ENCODE peak calls at places on chromosomes 5 and 9, in nine cellular contexts. M is K562, E is suprapubic skin, N is GM12878, V is sigmoid colon, I is uterus, D is stomach, C is heart left ventricle, K is adrenal gland. W is an unnamed sample.
A peak's percentile ranks its signal among the peaks of the same experiment; 100 is the strongest.

GRCh38 chr9:109910616-109911568 is 130.9 kb downstream of the PALM2AKAP2 start:
- DNase-seq in M (no peak), E (no peak), N (no peak), V (no peak), I (no peak), D (no peak), C (no peak), K (peak; percentile 21), W (no peak)

GRCh38 chr5:107381189-107381856 is 289.4 kb downstream of the EFNA5 start:
- DNase-seq in M (no peak), E (no peak), N (no peak), V (no peak), I (no peak), D (no peak), C (peak; percentile 42), K (no peak), W (no peak)

GRCh38 chr5:59216845-59217244 is 634.0 kb downstream of the RAB3C start:
- DNase-seq in M (no peak), E (no peak), N (no peak), V (no peak), I (no peak), D (no peak), C (no peak), K (no peak), W (no peak)

GRCh38 chr5:60366489-60366888 is 333.5 kb downstream of the DEPDC1B start:
- DNase-seq in M (no peak), E (no peak), N (no peak), V (no peak), I (no peak), D (no peak), C (no peak), K (no peak), W (no peak)

GRCh38 chr9:76400534-76401096 is 6.4 kb upstream of the RFK start:
- DNase-seq in M (no peak), E (no peak), N (no peak), V (no peak), I (no peak), D (no peak), C (no peak), K (no peak), W (no peak)

GRCh38 chr5:84494453-84494852 is 109.8 kb upstream of the EDIL3 start:
- DNase-seq in M (no peak), E (no peak), N (no peak), V (no peak), I (no peak), D (no peak), C (no peak), K (no peak), W (no peak)

GRCh38 chr5:65152131-65152530 is 329.6 kb downstream of the ADAMTS6 start:
- DNase-seq in M (no peak), E (no peak), N (no peak), V (no peak), I (no peak), D (no peak), C (no peak), K (no peak), W (no peak)

GRCh38 chr9:133050781-133051180 is 11.0 kb upstream of the CEL start:
- DNase-seq in M (no peak), E (no peak), N (no peak), V (no peak), I (no peak), D (peak; percentile 87), C (no peak), K (no peak), W (no peak)

GRCh38 chr5:17118631-17119030 is 98.8 kb upstream of the BASP1 start:
- DNase-seq in M (no peak), E (no peak), N (no peak), V (peak; percentile 68), I (peak; percentile 16), D (peak; percentile 41), C (no peak), K (peak; percentile 77), W (peak; percentile 64)

GRCh38 chr9:127358023-127358535 is 38.9 kb upstream of the SLC2A8 start:
- DNase-seq in M (no peak), E (no peak), N (no peak), V (no peak), I (no peak), D (no peak), C (no peak), K (no peak), W (no peak)

GRCh38 chr9:134390537-134390936 is 64.3 kb downstream of the RXRA start:
- DNase-seq in M (no peak), E (no peak), N (no peak), V (no peak), I (no peak), D (no peak), C (no peak), K (no peak), W (no peak)

GRCh38 chr5:157479612-157480510 is 19.8 kb downstream of the NIPAL4 start:
- DNase-seq in M (no peak), E (no peak), N (no peak), V (peak; percentile 63), I (no peak), D (no peak), C (no peak), K (no peak), W (no peak)

GRCh38 chr5:147223951-147224791 is 10.7 kb upstream of the STK32A start:
- DNase-seq in M (no peak), E (no peak), N (no peak), V (peak; percentile 66), I (peak; percentile 49), D (peak; percentile 31), C (no peak), K (peak; percentile 56), W (no peak)

GRCh38 chr5:92353107-92354030 is 970.3 kb upstream of the ARRDC3 start:
- DNase-seq in M (no peak), E (no peak), N (no peak), V (no peak), I (no peak), D (no peak), C (no peak), K (no peak), W (no peak)

GRCh38 chr5:102722930-102723329 is 32.2 kb upstream of the PAM start:
- DNase-seq in M (no peak), E (no peak), N (no peak), V (no peak), I (no peak), D (no peak), C (no peak), K (no peak), W (no peak)

GRCh38 chr9:26234865-26235264 is 556.6 kb upstream of the TUSC1 start:
- DNase-seq in M (no peak), E (no peak), N (no peak), V (no peak), I (no peak), D (no peak), C (no peak), K (no peak), W (no peak)

GRCh38 chr9:132669636-132670358 is at the start of gene DDX31:
- DNase-seq in M (peak; percentile 84), E (peak; percentile 92), N (peak; percentile 37), V (peak; percentile 89), I (peak; percentile 68), D (peak; percentile 83), C (peak; percentile 92), K (peak; percentile 87), W (peak; percentile 95)

GRCh38 chr9:89381308-89381609 is 63.0 kb downstream of the SECISBP2 start:
- DNase-seq in M (no peak), E (no peak), N (no peak), V (no peak), I (no peak), D (no peak), C (no peak), K (no peak), W (no peak)
- TF ChIP-seq POLR2A in M (no peak), E (no peak), N (peak; percentile 54), V (no peak), I (no peak), D (no peak), C (no peak), K (no peak), W (no peak)

DNA sequence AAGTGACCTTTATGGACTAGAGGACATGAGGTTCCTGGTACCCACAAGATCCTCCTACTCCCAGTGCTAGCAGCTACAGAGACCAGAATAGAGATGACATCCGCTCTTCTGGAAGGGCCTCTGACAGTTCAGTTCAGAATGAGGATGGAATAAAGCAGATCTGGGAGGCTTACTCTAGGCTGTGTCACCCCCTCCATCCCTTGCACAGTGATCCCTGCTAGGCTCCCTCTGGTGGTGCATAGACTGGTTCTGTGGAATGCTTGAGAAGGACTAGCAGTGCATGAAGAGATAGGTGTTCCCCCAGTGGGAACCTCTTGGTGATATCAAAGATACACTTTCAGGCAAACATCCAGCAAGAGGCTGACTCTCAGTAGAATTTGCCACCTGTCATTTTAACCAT is 83.0 kb downstream of the NPR3 start:
- DNase-seq in M (no peak), E (no peak), N (no peak), V (no peak), I (no peak), D (no peak), C (no peak), K (no peak), W (no peak)
- TF ChIP-seq CTCF in M (no peak), E (no peak), N (no peak), V (no peak), I (no peak), D (no peak), C (no peak), K (peak; percentile 7), W (no peak)

GRCh38 chr5:140382866-140383265 is 18.8 kb upstream of the ANKHD1 start:
- DNase-seq in M (no peak), E (no peak), N (no peak), V (no peak), I (no peak), D (no peak), C (no peak), K (no peak), W (no peak)

GRCh38 chr5:140381351-140381750 is 20.3 kb upstream of the ANKHD1 start:
- DNase-seq in M (no peak), E (no peak), N (no peak), V (no peak), I (no peak), D (no peak), C (no peak), K (no peak), W (no peak)

GRCh38 chr5:140383300-140383699 is 18.3 kb upstream of the ANKHD1 start:
- DNase-seq in M (no peak), E (no peak), N (no peak), V (no peak), I (no peak), D (no peak), C (no peak), K (no peak), W (no peak)

DNA sequence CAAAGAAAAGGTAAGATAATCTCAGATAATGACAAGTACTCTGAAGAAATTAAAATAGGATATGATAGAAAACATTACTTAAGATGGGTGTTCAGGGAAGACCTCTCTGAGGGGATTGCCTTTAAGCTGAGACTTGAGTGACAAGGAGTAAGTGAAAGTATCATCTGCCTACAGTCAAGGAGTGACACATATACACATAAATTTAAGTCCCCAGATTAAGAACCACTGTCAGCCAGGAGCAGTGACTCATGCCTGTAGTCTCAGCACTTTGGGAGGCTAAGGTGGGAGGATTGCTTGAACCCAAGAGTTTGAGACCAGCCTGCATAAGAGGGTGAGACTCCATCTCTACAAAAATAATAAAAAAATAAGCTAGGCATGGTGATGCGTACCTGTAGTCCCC is 19.7 kb upstream of the ANKHD1 start:
- DNase-seq in M (no peak), E (no peak), N (no peak), V (no peak), I (no peak), D (no peak), C (no peak), K (no peak), W (no peak)
- TF ChIP-seq POLR2A in M (no peak), E (no peak), N (no peak), V (no peak), I (no peak), D (no peak), C (no peak), K (no peak), W (no peak)

GRCh38 chr9:137406876-137407589 is 15.9 kb downstream of the EXD3 start:
- DNase-seq in M (no peak), E (no peak), N (no peak), V (no peak), I (no peak), D (peak; percentile 79), C (peak; percentile 89), K (peak; percentile 61), W (peak; percentile 91)
- TF ChIP-seq CTCF in M (no peak), E (peak; percentile 88), N (peak; percentile 71), V (peak; percentile 16), I (peak; percentile 87), D (peak; percentile 72), C (peak; percentile 83), K (peak; percentile 91), W (no peak)